ENCODE peak calls at places on chromosomes 6 and 20, in four cellular contexts. I, T, M and Y are unnamed samples.
A peak's percentile ranks its signal among the peaks of the same experiment; 100 is the strongest.

GRCh38 chr20:37914672-37915433 is 11.9 kb downstream of the VSTM2L start:
- DNase-seq in I (no peak), T (no peak), M (no peak), Y (no peak)

GRCh38 chr6:88997365-88997764 is 33.9 kb upstream of the RNGTT start:
- DNase-seq in I (no peak), T (no peak), M (no peak), Y (no peak)

GRCh38 chr6:7684843-7685242 is 41.1 kb upstream of the BMP6 start:
- DNase-seq in I (no peak), T (no peak), M (no peak), Y (no peak)

GRCh38 chr20:58550661-58551060 is 35.5 kb upstream of the APCDD1L start:
- DNase-seq in I (no peak), T (no peak), M (no peak), Y (peak; percentile 1)

GRCh38 chr20:19748687-19749086 is 9.4 kb upstream of the RIN2 start:
- DNase-seq in I (no peak), T (no peak), M (no peak), Y (no peak)

GRCh38 chr20:9417665-9418064 is 96.7 kb upstream of the LAMP5 start:
- DNase-seq in I (no peak), T (no peak), M (no peak), Y (no peak)

GRCh38 chr20:46071573-46071972 is 18.2 kb downstream of the NCOA5 start:
- DNase-seq in I (no peak), T (no peak), M (no peak), Y (no peak)

GRCh38 chr6:158219229-158219628 is 51.1 kb downstream of the GTF2H5 start:
- DNase-seq in I (no peak), T (no peak), M (peak; percentile 19), Y (no peak)

GRCh38 chr20:58634818-58635665 is 16.0 kb upstream of the STX16 start:
- DNase-seq in I (no peak), T (no peak), M (no peak), Y (no peak)

GRCh38 chr6:134938896-134939295 is 11.0 kb downstream of the ALDH8A1 start:
- DNase-seq in I (no peak), T (no peak), M (no peak), Y (no peak)

GRCh38 chr20:63106108-63106764 is 99.5 kb upstream of the BHLHE23 start:
- DNase-seq in I (peak; percentile 26), T (no peak), M (no peak), Y (no peak)

GRCh38 chr20:25054133-25054820 is 3.7 kb downstream of the ACSS1 start:
- DNase-seq in I (no peak), T (no peak), M (no peak), Y (no peak)

GRCh38 chr6:135474362-135474761 is 23.2 kb downstream of the AHI1 start:
- DNase-seq in I (no peak), T (no peak), M (no peak), Y (no peak)

GRCh38 chr6:22828179-22829062 is 259.1 kb downstream of the HDGFL1 start:
- DNase-seq in I (no peak), T (no peak), M (no peak), Y (no peak)

GRCh38 chr6:34425132-34425497 is 754 bp downstream of the RPS10 start:
- DNase-seq in I (no peak), T (no peak), M (no peak), Y (no peak)

GRCh38 chr6:7561153-7561964 is 19.9 kb downstream of the DSP start:
- DNase-seq in I (no peak), T (no peak), M (no peak), Y (no peak)

GRCh38 chr6:346389-347030 is 45.0 kb upstream of the IRF4 start:
- DNase-seq in I (no peak), T (no peak), M (no peak), Y (no peak)

GRCh38 chr20:43318749-43319148 is 129.0 kb upstream of the PTPRT start:
- DNase-seq in I (no peak), T (no peak), M (no peak), Y (no peak)

GRCh38 chr6:128121610-128122009 is 220.8 kb upstream of the THEMIS start:
- DNase-seq in I (no peak), T (no peak), M (no peak), Y (no peak)

GRCh38 chr6:118627724-118628123 is 23.7 kb downstream of the CEP85L start:
- DNase-seq in I (no peak), T (no peak), M (no peak), Y (no peak)

GRCh38 chr6:41430875-41431274 is 95.5 kb downstream of the NCR2 start:
- DNase-seq in I (no peak), T (no peak), M (no peak), Y (no peak)

GRCh38 chr20:11373391-11373790 is 544.3 kb upstream of the BTBD3 start:
- DNase-seq in I (no peak), T (no peak), M (no peak), Y (peak; percentile 27)

GRCh38 chr6:160081398-160081797 is 40.2 kb upstream of the SLC22A1 start:
- DNase-seq in I (no peak), T (no peak), M (no peak), Y (no peak)

GRCh38 chr6:143150291-143150690 is 89.6 kb downstream of the AIG1 start:
- DNase-seq in I (no peak), T (no peak), M (no peak), Y (no peak)

GRCh38 chr20:50734730-50735679 is 3.6 kb downstream of the PARD6B start:
- DNase-seq in I (no peak), T (no peak), M (no peak), Y (no peak)